ENCODE peak calls at places on chromosomes 16 and 17, in ten cellular contexts. S is ovary, G is HepG2, P is transverse colon, W is esophagus squamous epithelium, Y is breast epithelium, H is IMR-90, R is lower leg skin, A is spleen, I is Peyer's patch. N is an unnamed sample.
A peak's percentile ranks its signal among the peaks of the same experiment; 100 is the strongest.

GRCh38 chr16:31130899-31131298 is 4.6 kb downstream of the PRSS8 start:
- DNase-seq in R (peak; percentile 91), G (no peak), S (no peak), W (no peak), A (no peak), P (peak; percentile 92), I (peak; percentile 91), Y (peak; percentile 97), H (no peak), N (peak; percentile 98)

GRCh38 chr17:80866050-80866793 is 125.4 kb upstream of the CHMP6 start:
- DNase-seq in I (peak; percentile 74), R (peak; percentile 91), G (peak; percentile 56), W (no peak), Y (peak; percentile 45), H (peak; percentile 69), S (peak; percentile 71), A (peak; percentile 79), P (peak; percentile 71), N (peak; percentile 62)

GRCh38 chr16:85750827-85751641 is at the start of gene C16orf74:
- DNase-seq in H (peak; percentile 35), I (peak; percentile 67), S (no peak), R (no peak), A (peak; percentile 89), W (no peak), Y (no peak), G (no peak), P (peak; percentile 64), N (peak; percentile 39)

GRCh38 chr17:40541060-40541872 is 24.0 kb downstream of the CCR7 start:
- DNase-seq in G (peak; percentile 56), A (peak; percentile 83), W (no peak), S (peak; percentile 49), P (no peak), H (no peak), Y (peak; percentile 66), R (peak; percentile 83), I (peak; percentile 61), N (no peak)

GRCh38 chr17:77370536-77370935 is 229.8 kb downstream of the SEC14L1 start:
- DNase-seq in G (no peak), P (no peak), I (peak; percentile 18), H (no peak), A (peak; percentile 33), W (no peak), S (no peak), R (no peak), Y (no peak), N (no peak)

GRCh38 chr17:33292981-33293867 is at the start of gene ASIC2:
- DNase-seq in R (no peak), I (peak; percentile 73), S (no peak), P (peak; percentile 18), A (peak; percentile 68), W (no peak), H (peak; percentile 4), Y (no peak), G (no peak), N (no peak)

GRCh38 chr17:40399185-40399584 is 18.5 kb downstream of the TOP2A start:
- DNase-seq in P (no peak), H (peak; percentile 74), A (no peak), I (no peak), R (no peak), W (no peak), G (peak; percentile 74), S (no peak), Y (no peak), N (no peak)

GRCh38 chr17:9918352-9918751 is 13.3 kb upstream of the RCVRN start:
- DNase-seq in S (no peak), Y (no peak), P (no peak), G (no peak), I (no peak), H (no peak), W (no peak), A (no peak), R (no peak), N (no peak)

GRCh38 chr17:47850692-47851573 is at the start of gene SP6:
- DNase-seq in W (no peak), A (peak; percentile 85), P (peak; percentile 91), I (peak; percentile 94), R (no peak), G (peak; percentile 77), H (peak; percentile 51), Y (peak; percentile 80), S (peak; percentile 63), N (peak; percentile 92)

GRCh38 chr17:76511562-76512365 is 10.5 kb upstream of the RHBDF2 start:
- DNase-seq in P (no peak), A (no peak), S (no peak), Y (no peak), G (no peak), W (no peak), H (no peak), I (no peak), R (no peak), N (no peak)

GRCh38 chr16:68901910-68902309 is 58.6 kb downstream of the TANGO6 start:
- DNase-seq in Y (no peak), I (no peak), H (peak; percentile 77), W (no peak), A (no peak), R (peak; percentile 20), G (no peak), S (no peak), P (no peak), N (no peak)

GRCh38 chr16:46627746-46628145 is 6.6 kb upstream of the SHCBP1 start:
- DNase-seq in A (no peak), P (no peak), H (peak; percentile 25), S (no peak), W (no peak), G (no peak), I (no peak), R (no peak), Y (no peak), N (no peak)

GRCh38 chr16:46629331-46629843 is 8.2 kb upstream of the SHCBP1 start:
- DNase-seq in S (no peak), R (no peak), G (peak; percentile 60), A (no peak), H (peak; percentile 60), I (no peak), Y (no peak), P (no peak), W (no peak), N (no peak)

GRCh38 chr16:46632778-46633733 is 11.9 kb upstream of the SHCBP1 start:
- DNase-seq in S (no peak), H (no peak), W (no peak), Y (no peak), G (peak; percentile 87), R (no peak), A (no peak), I (no peak), P (no peak), N (no peak)
- TF ChIP-seq POLR2A in S (no peak), H (no peak), W (no peak), Y (no peak), G (peak; percentile 96), R (no peak), A (no peak), I (no peak), P (no peak), N (no peak)

DNA sequence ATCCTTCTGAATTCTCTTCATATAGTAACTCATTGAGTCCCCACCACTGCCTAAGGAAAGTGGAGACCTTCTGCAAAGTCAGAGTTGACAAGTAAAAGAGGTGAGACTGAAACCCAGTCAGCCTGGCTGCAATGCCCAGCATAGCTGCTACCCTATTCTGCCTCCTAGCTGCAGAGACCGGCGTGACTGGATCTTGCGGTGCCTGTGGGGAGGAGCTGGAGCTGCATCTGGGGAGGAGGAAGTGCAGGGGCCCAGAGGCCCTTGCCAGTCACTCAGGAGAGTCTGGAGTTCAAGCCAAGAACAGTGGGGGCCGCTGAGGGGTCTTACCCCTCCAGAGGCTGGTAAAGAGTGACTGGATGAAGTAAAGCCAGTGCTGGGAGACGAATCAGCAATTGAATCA is 35.0 kb upstream of the ZNF423 start:
- DNase-seq in P (peak; percentile 72), S (no peak), G (no peak), Y (no peak), I (peak; percentile 74), A (no peak), R (no peak), H (no peak), W (no peak), N (peak; percentile 67)
- TF ChIP-seq CTCF in P (peak; percentile 44), S (no peak), G (peak; percentile 53), Y (no peak), I (peak; percentile 61), A (no peak), R (no peak), H (no peak), W (no peak), N (peak; percentile 25)

DNA sequence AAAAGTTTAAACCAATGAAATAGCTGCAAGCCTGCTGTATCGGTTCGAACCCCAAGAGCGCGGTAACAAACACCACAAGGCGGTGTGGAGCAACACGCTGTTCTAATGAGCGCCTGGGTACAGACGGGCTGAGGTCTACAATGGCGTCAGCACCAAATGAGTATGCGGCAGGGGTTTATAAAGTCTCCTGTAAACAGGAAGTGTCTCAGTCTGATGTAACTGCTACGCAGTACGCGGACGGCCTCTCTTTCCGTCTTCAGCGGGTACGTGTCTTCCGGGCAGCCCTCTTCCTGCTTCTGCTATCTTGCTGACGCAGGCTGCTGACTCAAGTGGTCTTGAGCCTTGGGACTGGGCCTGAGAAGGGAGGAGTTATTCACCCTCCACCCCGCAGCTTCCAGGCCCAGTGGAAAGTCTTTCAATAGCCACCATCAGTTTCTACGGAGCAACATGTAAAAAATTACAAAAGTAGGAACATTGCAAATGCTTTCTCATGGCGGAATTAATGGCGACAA is 40.5 kb upstream of the KCNJ2 start:
- DNase-seq in A (no peak), H (no peak), I (no peak), W (no peak), R (no peak), S (no peak), P (no peak), Y (no peak), G (no peak), N (no peak)
- TF ChIP-seq POLR2A in A (no peak), H (no peak), I (no peak), W (no peak), R (no peak), S (no peak), P (no peak), Y (no peak), G (no peak), N (no peak)

GRCh38 chr17:21249086-21249795 is 4.0 kb downstream of the NATD1 start:
- DNase-seq in S (no peak), I (no peak), P (no peak), Y (no peak), A (no peak), G (no peak), H (no peak), W (no peak), R (no peak), N (no peak)

GRCh38 chr17:21250719-21251305 is 2.4 kb downstream of the NATD1 start:
- DNase-seq in W (no peak), H (no peak), R (no peak), I (no peak), S (no peak), P (no peak), Y (no peak), G (no peak), A (peak; percentile 73), N (no peak)

GRCh38 chr17:21248495-21248894 is 4.7 kb downstream of the NATD1 start:
- DNase-seq in G (no peak), H (no peak), A (no peak), S (no peak), Y (no peak), P (no peak), W (no peak), R (no peak), I (no peak), N (no peak)

GRCh38 chr17:21251611-21252010 is 1.6 kb downstream of the NATD1 start:
- DNase-seq in A (peak; percentile 77), G (no peak), S (no peak), H (no peak), I (no peak), P (no peak), Y (no peak), R (no peak), W (no peak), N (no peak)

GRCh38 chr17:21249911-21250703 is 3.1 kb downstream of the NATD1 start:
- DNase-seq in Y (no peak), A (no peak), S (no peak), H (no peak), P (no peak), R (no peak), W (no peak), G (no peak), I (no peak), N (no peak)
- TF ChIP-seq CTCF in Y (no peak), A (no peak), S (no peak), H (no peak), P (no peak), R (no peak), W (no peak), G (no peak), I (no peak), N (no peak)

N was measured in body of pancreas.